ENCODE peak calls at places on chromosomes 2 and 18, in seven cellular contexts. F is SK-N-SH, Q is RWPE2, Z is PC-3, B is neural progenitor cell, A is fibroblast of lung, U is GM12878. H is an unnamed sample.

GRCh38 chr2:14941151-14941631 is 308.7 kb downstream of the LRATD1 start:
- DNase-seq in F (no peak), Q (no peak), Z (no peak), B (no peak), A (peak; percentile 65), U (no peak), H (no peak)

GRCh38 chr2:38380397-38381130 is 3.5 kb upstream of the ATL2 start:
- DNase-seq in F (no peak), Q (no peak), Z (no peak), B (no peak), A (no peak), U (no peak), H (no peak)

GRCh38 chr2:11509657-11510360 is 24.0 kb upstream of the GREB1 start:
- DNase-seq in F (peak; percentile 45), Q (no peak), Z (no peak), B (no peak), A (no peak), U (no peak), H (no peak)

GRCh38 chr2:209845666-209846065 is 74.0 kb downstream of the UNC80 start:
- DNase-seq in F (no peak), Q (no peak), Z (no peak), B (no peak), A (no peak), U (no peak), H (no peak)

GRCh38 chr2:213490087-213490486 is 205.8 kb downstream of the SPAG16 start:
- DNase-seq in F (no peak), Q (no peak), Z (peak; percentile 32), B (no peak), A (no peak), U (no peak), H (no peak)

GRCh38 chr2:110755494-110756078 is 23.2 kb downstream of the ACOXL start:
- DNase-seq in F (peak; percentile 28), Q (no peak), Z (peak; percentile 51), B (no peak), A (peak; percentile 7), U (no peak), H (no peak)

GRCh38 chr2:23554054-23554697 is 169.2 kb downstream of the KLHL29 start:
- DNase-seq in F (no peak), Q (no peak), Z (no peak), B (no peak), A (no peak), U (no peak), H (no peak)

GRCh38 chr2:18422416-18423165 is 137.9 kb downstream of the RDH14 start:
- DNase-seq in F (no peak), Q (no peak), Z (no peak), B (no peak), A (no peak), U (no peak), H (no peak)

GRCh38 chr18:12540751-12541150 is 117.2 kb downstream of the SPIRE1 start:
- DNase-seq in F (no peak), Q (no peak), Z (peak; percentile 31), B (no peak), A (no peak), U (no peak), H (no peak)

GRCh38 chr2:175889557-175890355 is 112.3 kb downstream of the LNPK start:
- DNase-seq in F (peak; percentile 47), Q (no peak), Z (no peak), B (no peak), A (no peak), U (no peak), H (no peak)

GRCh38 chr2:52818958-52819357 is 948.6 kb upstream of the CHAC2 start:
- DNase-seq in F (no peak), Q (no peak), Z (no peak), B (no peak), A (no peak), U (no peak), H (no peak)

GRCh38 chr18:32598144-32598543 is 127.5 kb upstream of the GAREM1 start:
- DNase-seq in F (no peak), Q (no peak), Z (no peak), B (no peak), A (no peak), U (no peak), H (no peak)

GRCh38 chr2:128322651-128323491 is 4.2 kb upstream of the HS6ST1 start:
- DNase-seq in F (peak; percentile 49), Q (no peak), Z (no peak), B (peak; percentile 37), A (no peak), U (no peak), H (no peak)

GRCh38 chr2:186617771-186618170 is 27.9 kb downstream of the ITGAV start:
- DNase-seq in F (no peak), Q (no peak), Z (no peak), B (no peak), A (no peak), U (no peak), H (no peak)

GRCh38 chr2:85827879-85828569 is 60.8 kb downstream of the ST3GAL5 start:
- DNase-seq in F (no peak), Q (no peak), Z (no peak), B (no peak), A (no peak), U (no peak), H (no peak)

GRCh38 chr2:236130349-236130998 is 37.7 kb downstream of the GBX2 start:
- DNase-seq in F (no peak), Q (no peak), Z (no peak), B (no peak), A (no peak), U (no peak), H (no peak)

GRCh38 chr18:46622999-46623398 is 34.0 kb downstream of the LOXHD1 start:
- DNase-seq in F (peak; percentile 27), Q (no peak), Z (peak; percentile 25), B (no peak), A (peak; percentile 11), U (peak; percentile 2), H (no peak)

GRCh38 chr2:95054016-95054415 is 28.5 kb downstream of the MAL start:
- DNase-seq in F (no peak), Q (peak; percentile 19), Z (no peak), B (no peak), A (no peak), U (no peak), H (no peak)

GRCh38 chr18:10463096-10463495 is 8.7 kb downstream of the APCDD1 start:
- DNase-seq in F (no peak), Q (no peak), Z (no peak), B (no peak), A (no peak), U (no peak), H (no peak)

GRCh38 chr2:181738074-181738473 is 57.8 kb upstream of the NEUROD1 start:
- DNase-seq in F (no peak), Q (no peak), Z (peak; percentile 58), B (peak; percentile 18), A (no peak), U (no peak), H (no peak)
- TF ChIP-seq CTCF in F (peak; percentile 43), Q (peak; percentile 45), Z (peak; percentile 58), B (peak; percentile 40), A (peak; percentile 20), U (peak; percentile 13), H (peak; percentile 18)

GRCh38 chr18:57655740-57656139 is 34.1 kb upstream of the NARS1 start:
- DNase-seq in F (no peak), Q (no peak), Z (no peak), B (no peak), A (no peak), U (no peak), H (no peak)
- H3K36me3 ChIP-seq in F (peaks cover 96% of the 10 kb centered on the region), Q (peaks cover 25% of the 10 kb centered on the region), Z (peaks cover 24% of the 10 kb centered on the region), B (no peaks in the 10 kb centered on the region), A (peaks cover 23% of the 10 kb centered on the region), U (no peaks in the 10 kb centered on the region), H (no peaks in the 10 kb centered on the region)

DNA sequence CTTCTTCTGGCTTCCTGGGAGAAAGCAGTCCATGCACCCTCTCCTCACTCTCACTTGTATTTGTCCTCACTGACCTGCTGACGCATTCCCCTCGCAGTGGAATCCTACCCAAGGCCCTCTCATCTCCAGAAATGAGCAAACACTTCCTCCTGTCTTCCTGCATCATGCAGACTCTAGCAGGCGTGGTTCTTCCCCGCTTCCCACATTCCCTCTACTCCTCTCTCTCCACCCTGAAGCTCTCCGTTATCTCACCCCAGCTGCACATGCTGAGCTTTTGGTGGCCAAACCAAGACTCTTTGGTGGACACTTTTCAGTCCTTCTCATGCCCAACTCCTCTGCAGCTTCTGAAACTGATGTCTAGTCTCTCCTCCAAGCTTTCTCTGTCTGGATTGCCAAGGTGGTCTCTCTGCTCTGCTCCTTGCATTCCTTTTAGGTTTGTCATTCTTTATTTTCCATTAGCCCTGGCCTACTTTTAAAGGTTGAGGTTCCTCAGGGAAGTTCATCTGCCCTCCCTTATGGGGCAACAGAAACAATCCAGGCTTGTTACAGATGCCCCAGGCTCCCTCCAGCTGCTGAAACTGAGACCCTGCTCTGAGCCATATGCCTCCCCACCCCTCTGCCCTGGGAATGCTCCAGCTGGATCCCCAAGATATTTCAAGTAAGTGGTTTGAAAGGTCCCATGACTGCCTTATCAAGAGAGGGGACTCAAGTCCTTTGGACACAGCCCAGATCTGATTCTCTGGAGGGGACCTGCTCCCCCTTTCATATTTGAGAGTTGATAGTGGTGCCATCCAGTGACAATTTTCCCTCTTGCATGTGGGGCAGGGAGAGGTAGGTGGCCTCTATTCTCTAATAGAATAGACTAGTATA is 835 bp upstream of the IL18RAP start:
- DNase-seq in F (no peak), Q (no peak), Z (no peak), B (no peak), A (no peak), U (no peak), H (no peak)
- H3K27me3 ChIP-seq in F (peaks cover 7% of the 10 kb centered on the region), Q (no peaks in the 10 kb centered on the region), Z (peaks cover 47% of the 10 kb centered on the region), B (no peaks in the 10 kb centered on the region), A (peaks cover 7% of the 10 kb centered on the region), U (no peaks in the 10 kb centered on the region), H (no peaks in the 10 kb centered on the region)

GRCh38 chr2:59233448-59233847 is 992.3 kb upstream of the FANCL start:
- DNase-seq in F (peak; percentile 1), Q (no peak), Z (no peak), B (no peak), A (no peak), U (no peak), H (no peak)

GRCh38 chr2:59237311-59237710 is 996.2 kb upstream of the FANCL start:
- DNase-seq in F (no peak), Q (no peak), Z (no peak), B (no peak), A (no peak), U (no peak), H (no peak)

GRCh38 chr2:59236723-59237122 is 995.6 kb upstream of the FANCL start:
- DNase-seq in F (no peak), Q (no peak), Z (peak; percentile 3), B (no peak), A (no peak), U (no peak), H (no peak)

GRCh38 chr2:59233910-59234309 is 992.8 kb upstream of the FANCL start:
- DNase-seq in F (no peak), Q (no peak), Z (no peak), B (no peak), A (no peak), U (no peak), H (no peak)

DNA sequence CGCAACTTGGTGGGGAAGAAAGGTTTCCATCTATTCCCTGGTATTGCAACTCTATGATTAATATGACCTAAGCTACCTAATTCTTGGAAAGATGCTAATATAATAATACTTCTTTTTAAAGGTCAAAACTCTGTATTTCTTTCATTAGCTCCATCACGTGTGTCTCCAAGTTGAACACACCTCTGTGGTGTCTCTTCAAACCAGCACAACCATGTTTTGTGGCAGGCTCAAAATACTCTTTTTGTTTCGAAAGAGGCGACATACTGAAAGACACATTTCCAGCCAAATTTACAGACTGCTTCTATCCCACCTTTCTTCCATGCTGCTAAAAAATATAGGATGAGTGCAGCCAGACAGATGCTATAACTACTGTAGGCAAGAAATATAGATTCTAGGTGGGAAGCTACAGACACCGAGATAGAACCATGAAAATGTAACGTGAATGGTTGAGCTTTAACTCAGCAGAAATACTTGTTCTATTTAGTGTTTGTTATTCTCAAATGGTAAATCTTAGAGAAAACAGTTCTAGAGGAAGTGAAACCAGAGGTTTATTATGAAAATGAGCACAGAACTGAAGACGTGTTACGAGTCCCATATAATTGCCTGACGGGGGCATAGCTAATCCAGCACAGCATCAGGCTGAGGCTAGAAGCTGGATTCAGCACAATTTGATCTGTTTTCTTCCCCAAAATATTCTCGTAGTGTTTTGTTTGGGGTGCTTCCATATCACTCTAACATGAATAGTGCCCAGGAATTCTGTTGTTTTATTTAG is 991.5 kb upstream of the FANCL start:
- DNase-seq in F (no peak), Q (no peak), Z (no peak), B (no peak), A (no peak), U (no peak), H (no peak)
- TF ChIP-seq CTCF in F (no peak), Q (no peak), Z (no peak), B (no peak), A (no peak), U (no peak), H (no peak)